ENCODE peak calls at places on chromosomes 12 and 14, in four cellular contexts. V is heart right ventricle, T is upper lobe of right lung, L is stomach. P is an unnamed sample.
A peak's percentile ranks its signal among the peaks of the same experiment; 100 is the strongest.

GRCh38 chr12:25986169-25986568 is 27.7 kb downstream of the RASSF8 start:
- DNase-seq in V (no peak), T (no peak), L (no peak), P (no peak)

GRCh38 chr12:94245984-94246383 is 97.6 kb downstream of the PLXNC1 start:
- DNase-seq in V (no peak), T (no peak), L (no peak), P (no peak)

GRCh38 chr14:72611506-72611905 is 282.4 kb downstream of the DPF3 start:
- DNase-seq in V (no peak), T (no peak), L (no peak), P (no peak)

GRCh38 chr14:23058654-23059504 is 1.6 kb upstream of the CDH24 start:
- DNase-seq in V (no peak), T (no peak), L (no peak), P (peak; percentile 48)

GRCh38 chr12:57524814-57525614 is 2.4 kb downstream of the MBD6 start:
- DNase-seq in V (no peak), T (no peak), L (no peak), P (peak; percentile 53)

GRCh38 chr12:83826112-83826511 is 1086.5 kb downstream of the SLC6A15 start:
- DNase-seq in V (no peak), T (no peak), L (peak; percentile 35), P (no peak)

GRCh38 chr14:63891148-63891964 is 38.6 kb downstream of the SYNE2 start:
- DNase-seq in V (peak; percentile 16), T (no peak), L (no peak), P (no peak)

GRCh38 chr14:104687601-104688504 is 1.6 kb upstream of the INF2 start:
- DNase-seq in V (peak; percentile 87), T (peak; percentile 95), L (peak; percentile 96), P (peak; percentile 94)

GRCh38 chr12:32558941-32559340 is 120.2 kb upstream of the DNM1L start:
- DNase-seq in V (no peak), T (no peak), L (no peak), P (no peak)

GRCh38 chr12:13422291-13422690 is 225.8 kb downstream of the EMP1 start:
- DNase-seq in V (no peak), T (no peak), L (no peak), P (no peak)

GRCh38 chr14:23601424-23601823 is 22.8 kb upstream of the JPH4 start:
- DNase-seq in V (no peak), T (no peak), L (no peak), P (no peak)

GRCh38 chr14:31080489-31080888 is 54.3 kb upstream of the STRN3 start:
- DNase-seq in V (no peak), T (no peak), L (no peak), P (no peak)

GRCh38 chr12:85625467-85625866 is 210.7 kb downstream of the RASSF9 start:
- DNase-seq in V (no peak), T (no peak), L (no peak), P (no peak)

GRCh38 chr14:61661471-61661988 is 33.8 kb upstream of the HIF1A start:
- DNase-seq in V (no peak), T (no peak), L (no peak), P (no peak)
- H3K27ac ChIP-seq in V (no peak overlapping the region), T (peak overlapping the region; percentile 9), L (peak overlapping the region; percentile 59), P (no peak overlapping the region)

DNA sequence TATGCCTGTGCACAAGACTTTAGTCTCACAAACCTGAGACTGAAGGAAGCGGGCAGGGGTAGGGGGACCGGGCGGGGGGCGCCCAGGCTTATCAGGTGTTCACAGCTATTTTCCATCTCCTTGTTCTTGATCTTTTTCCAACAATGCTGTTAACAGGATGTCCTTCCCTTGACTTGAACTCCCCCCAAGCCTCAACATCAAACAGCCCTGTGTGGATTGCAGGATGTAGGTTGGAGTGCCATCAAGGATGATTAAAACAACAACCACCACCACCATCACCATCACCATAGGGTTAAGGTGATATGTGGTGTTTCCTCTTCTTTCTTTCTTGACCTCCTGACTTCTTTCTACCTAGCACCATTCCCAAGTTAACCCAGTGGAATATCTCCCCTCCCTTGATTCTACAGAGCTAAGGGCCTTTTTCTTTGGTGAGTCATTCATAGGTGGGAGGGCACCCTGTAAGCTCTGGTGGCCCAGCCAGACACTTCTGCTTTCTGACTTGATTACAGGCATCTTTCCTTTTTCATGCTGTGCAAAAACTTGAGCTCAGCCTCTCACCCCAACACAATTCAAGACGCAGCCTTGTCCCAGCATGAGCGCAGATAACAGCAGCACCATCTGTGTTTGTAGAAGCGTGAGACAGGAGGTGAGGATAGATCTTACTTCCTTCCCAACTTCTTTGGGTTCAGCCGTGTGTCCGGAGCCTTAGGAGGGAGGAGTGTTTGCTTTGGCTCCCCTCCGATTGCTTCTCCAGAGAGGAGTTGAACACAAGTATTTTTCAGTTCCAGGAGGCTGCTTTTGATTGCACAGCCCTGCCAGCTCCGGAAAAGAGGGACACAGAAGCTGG is 26.8 kb downstream of the FLVCR2 start:
- DNase-seq in V (no peak), T (peak; percentile 66), L (no peak), P (no peak)
- H3K4me3 ChIP-seq in V (no peak overlapping the region), T (peak overlapping the region; percentile 45), L (no peak overlapping the region), P (no peak overlapping the region)

GRCh38 chr14:50762931-50763300 is 68.0 kb downstream of the NIN start:
- DNase-seq in V (no peak), T (no peak), L (no peak), P (no peak)
- H3K27ac ChIP-seq in V (no peak overlapping the region), T (no peak overlapping the region), L (peak overlapping the region; percentile 72), P (peak overlapping the region; percentile 30)

GRCh38 chr12:49198431-49199155 is 9.7 kb upstream of the TUBA1A start:
- DNase-seq in V (peak; percentile 48), T (no peak), L (no peak), P (no peak)

GRCh38 chr12:49200882-49201594 is 12.2 kb upstream of the TUBA1A start:
- DNase-seq in V (no peak), T (no peak), L (no peak), P (no peak)

GRCh38 chr12:49206389-49206788 is 17.5 kb upstream of the TUBA1A start:
- DNase-seq in V (no peak), T (no peak), L (no peak), P (no peak)

GRCh38 chr12:49201595-49202295 is 12.9 kb upstream of the TUBA1A start:
- DNase-seq in V (no peak), T (no peak), L (no peak), P (no peak)
- H3K4me3 ChIP-seq in V (no peak overlapping the region), T (no peak overlapping the region), L (no peak overlapping the region), P (no peak overlapping the region)

GRCh38 chr14:93824076-93824475 is 35.8 kb upstream of the PRIMA1 start:
- DNase-seq in V (no peak), T (no peak), L (no peak), P (no peak)
- H3K27ac ChIP-seq in V (no peak overlapping the region), T (no peak overlapping the region), L (no peak overlapping the region), P (no peak overlapping the region)

DNA sequence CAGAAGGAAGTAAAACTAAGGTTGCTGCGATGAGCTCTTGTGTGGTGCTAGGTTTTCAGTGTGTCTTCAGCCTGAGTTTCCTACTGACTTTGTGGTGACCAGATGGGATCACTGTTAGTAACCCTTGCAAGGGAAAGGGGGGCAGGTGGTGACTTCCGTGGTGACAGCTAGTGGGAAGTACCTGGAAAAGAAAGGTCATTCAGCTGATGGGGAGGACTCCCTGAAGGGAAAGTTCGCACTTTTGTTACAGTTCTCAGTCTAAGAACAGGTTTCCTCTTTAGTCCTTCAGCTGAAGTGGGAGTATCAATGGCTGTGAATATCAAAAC is 2.1 kb downstream of the ATP6V0A2 start:
- DNase-seq in V (no peak), T (no peak), L (no peak), P (no peak)
- H3K4me3 ChIP-seq in V (no peak overlapping the region), T (no peak overlapping the region), L (no peak overlapping the region), P (peak overlapping the region; percentile 99)

GRCh38 chr12:52529417-52529816 is 9.2 kb upstream of the KRT5 start:
- DNase-seq in V (no peak), T (no peak), L (no peak), P (no peak)

GRCh38 chr12:52531563-52532300 is 11.5 kb upstream of the KRT5 start:
- DNase-seq in V (no peak), T (peak; percentile 51), L (no peak), P (no peak)

GRCh38 chr12:52529846-52530245 is 9.7 kb upstream of the KRT5 start:
- DNase-seq in V (no peak), T (no peak), L (no peak), P (no peak)

GRCh38 chr12:52530366-52530765 is 10.2 kb upstream of the KRT5 start:
- DNase-seq in V (no peak), T (peak; percentile 48), L (no peak), P (no peak)

GRCh38 chr12:52530905-52531304 is 10.7 kb upstream of the KRT5 start:
- DNase-seq in V (no peak), T (peak; percentile 18), L (no peak), P (no peak)
- H3K27ac ChIP-seq in V (no peak overlapping the region), T (no peak overlapping the region), L (no peak overlapping the region), P (no peak overlapping the region)

GRCh38 chr12:132600048-132601032 is 10.0 kb downstream of the LRCOL1 start:
- DNase-seq in V (peak; percentile 76), T (peak; percentile 84), L (peak; percentile 60), P (peak; percentile 70)
- H3K4me3 ChIP-seq in V (peak overlapping the region; percentile 33), T (peak overlapping the region; percentile 50), L (peak overlapping the region; percentile 44), P (peak overlapping the region; percentile 59)

P was measured in psoas muscle.